ENCODE peak calls at places on chromosomes 16 and 17, in seven cellular contexts. Y is AG20443; Q is stimulated activated CD8-positive, alpha-beta memory T cell treated with anti-CD3 and anti-CD28 coated beads, Interleukin-7, amount 100 ng/mL, for 1 hour; B is WTC11; Z is IMR-90; S is SK-MEL-5; X is OCI-LY7. E is an unnamed sample.

GRCh38 chr16:2207872-2208271 is 2.6 kb downstream of the MLST8 start:
- DNase-seq in X (no peak), Z (no peak), Y (no peak), B (no peak), Q (no peak), S (no peak), E (no peak)

GRCh38 chr16:80197790-80198201 is 343.0 kb upstream of the DYNLRB2 start:
- DNase-seq in B (no peak), Z (peak; percentile 93), Q (no peak), S (no peak), X (no peak), Y (peak; percentile 67), E (no peak)

GRCh38 chr16:87297918-87298631 is 19.1 kb downstream of the C16orf95 start:
- DNase-seq in X (peak; percentile 67), Q (no peak), Y (peak; percentile 72), Z (peak; percentile 10), S (peak; percentile 57), B (peak; percentile 82), E (no peak)

GRCh38 chr16:4116328-4117249 is at the start of gene ADCY9:
- DNase-seq in Y (peak; percentile 99), B (peak; percentile 83), X (peak; percentile 77), Q (peak; percentile 51), Z (peak; percentile 73), S (peak; percentile 62), E (peak; percentile 42)

GRCh38 chr17:27912989-27913388 is 19.8 kb upstream of the LYRM9 start:
- DNase-seq in Q (no peak), B (no peak), X (no peak), Y (no peak), Z (no peak), S (peak; percentile 13), E (no peak)

GRCh38 chr17:81920612-81921530 is 2.9 kb upstream of the SIRT7 start:
- DNase-seq in X (no peak), S (no peak), Q (no peak), B (no peak), Y (no peak), Z (no peak), E (peak; percentile 90)

GRCh38 chr17:55160501-55160900 is 104.3 kb upstream of the HLF start:
- DNase-seq in Y (no peak), X (no peak), Q (no peak), S (no peak), B (no peak), Z (peak; percentile 4), E (no peak)

GRCh38 chr17:55089955-55090573 is 121.5 kb downstream of the STXBP4 start:
- DNase-seq in X (no peak), S (no peak), B (no peak), Z (peak; percentile 18), Q (no peak), Y (no peak), E (no peak)

GRCh38 chr17:62791235-62792121 is 16.6 kb downstream of the MARCHF10 start:
- DNase-seq in B (no peak), Y (peak; percentile 75), S (no peak), Z (peak; percentile 95), Q (no peak), X (no peak), E (peak; percentile 31)

GRCh38 chr16:4814542-4815173 is 12.2 kb upstream of the ROGDI start:
- DNase-seq in Q (no peak), Z (no peak), S (no peak), B (no peak), X (no peak), Y (no peak), E (no peak)